ENCODE peak calls at places on chromosomes 5 and 9, in five cellular contexts. One of them, this sample, is unnamed.

GRCh38 chr9:124769451-124770358 is 1.4 kb downstream of the NR6A1 start:
- DNase-seq in sigmoid colon: no peak
- DNase-seq in activated CD4-positive, CD25-positive, alpha-beta regulatory T cell: no peak
- DNase-seq in NCI-H526 treated with DMSO at 0.1 percent for 48 hours: peak
- DNase-seq in ACHN: peak
- DNase-seq in this sample: peak

GRCh38 chr9:94852373-94852772 is 125.9 kb downstream of the AOPEP start:
- DNase-seq in NCI-H526 treated with DMSO at 0.1 percent for 48 hours: no peak
- DNase-seq in sigmoid colon: no peak
- DNase-seq in ACHN: no peak
- DNase-seq in activated CD4-positive, CD25-positive, alpha-beta regulatory T cell: no peak
- DNase-seq in this sample: no peak

GRCh38 chr5:91070761-91071429 is 312.2 kb downstream of the ARRDC3 start:
- DNase-seq in sigmoid colon: no peak
- DNase-seq in ACHN: no peak
- DNase-seq in NCI-H526 treated with DMSO at 0.1 percent for 48 hours: no peak
- DNase-seq in activated CD4-positive, CD25-positive, alpha-beta regulatory T cell: no peak
- DNase-seq in this sample: no peak

GRCh38 chr5:73789851-73790281 is 163.9 kb downstream of the ARHGEF28 start:
- DNase-seq in ACHN: no peak
- DNase-seq in activated CD4-positive, CD25-positive, alpha-beta regulatory T cell: no peak
- DNase-seq in NCI-H526 treated with DMSO at 0.1 percent for 48 hours: no peak
- DNase-seq in sigmoid colon: no peak
- DNase-seq in this sample: no peak

GRCh38 chr5:126959188-126959587 is 71.2 kb downstream of the MARCHF3 start:
- DNase-seq in sigmoid colon: no peak
- DNase-seq in NCI-H526 treated with DMSO at 0.1 percent for 48 hours: no peak
- DNase-seq in activated CD4-positive, CD25-positive, alpha-beta regulatory T cell: no peak
- DNase-seq in ACHN: no peak
- DNase-seq in this sample: no peak

GRCh38 chr5:14268236-14268701 is 125.1 kb downstream of the TRIO start:
- DNase-seq in activated CD4-positive, CD25-positive, alpha-beta regulatory T cell: no peak
- DNase-seq in ACHN: peak
- DNase-seq in sigmoid colon: no peak
- DNase-seq in NCI-H526 treated with DMSO at 0.1 percent for 48 hours: no peak
- DNase-seq in this sample: peak

GRCh38 chr9:34623386-34624235 is 3.3 kb upstream of the DCTN3 start:
- DNase-seq in activated CD4-positive, CD25-positive, alpha-beta regulatory T cell: no peak
- DNase-seq in ACHN: no peak
- DNase-seq in NCI-H526 treated with DMSO at 0.1 percent for 48 hours: no peak
- DNase-seq in sigmoid colon: peak
- DNase-seq in this sample: no peak

GRCh38 chr5:37146896-37147295 is 102.3 kb downstream of the CPLANE1 start:
- DNase-seq in activated CD4-positive, CD25-positive, alpha-beta regulatory T cell: no peak
- DNase-seq in NCI-H526 treated with DMSO at 0.1 percent for 48 hours: no peak
- DNase-seq in sigmoid colon: no peak
- DNase-seq in ACHN: no peak
- DNase-seq in this sample: no peak

GRCh38 chr5:180119886-180120220 is 48.3 kb upstream of the RNF130 start:
- DNase-seq in ACHN: no peak
- DNase-seq in NCI-H526 treated with DMSO at 0.1 percent for 48 hours: no peak
- DNase-seq in activated CD4-positive, CD25-positive, alpha-beta regulatory T cell: no peak
- DNase-seq in sigmoid colon: no peak
- DNase-seq in this sample: no peak

GRCh38 chr9:34310205-34310604 is 18.9 kb downstream of the KIF24 start:
- DNase-seq in NCI-H526 treated with DMSO at 0.1 percent for 48 hours: no peak
- DNase-seq in ACHN: no peak
- DNase-seq in sigmoid colon: no peak
- DNase-seq in activated CD4-positive, CD25-positive, alpha-beta regulatory T cell: no peak
- DNase-seq in this sample: no peak

GRCh38 chr9:5848372-5848882 is 15.5 kb upstream of the ERMP1 start:
- DNase-seq in NCI-H526 treated with DMSO at 0.1 percent for 48 hours: no peak
- DNase-seq in ACHN: no peak
- DNase-seq in sigmoid colon: no peak
- DNase-seq in activated CD4-positive, CD25-positive, alpha-beta regulatory T cell: no peak
- DNase-seq in this sample: no peak

GRCh38 chr5:150616024-150616470 is 24.4 kb upstream of the SYNPO start:
- DNase-seq in activated CD4-positive, CD25-positive, alpha-beta regulatory T cell: no peak
- DNase-seq in NCI-H526 treated with DMSO at 0.1 percent for 48 hours: no peak
- DNase-seq in ACHN: no peak
- DNase-seq in sigmoid colon: no peak
- DNase-seq in this sample: no peak

GRCh38 chr5:124277767-124278536 is 468.5 kb downstream of the ZNF608 start:
- DNase-seq in NCI-H526 treated with DMSO at 0.1 percent for 48 hours: no peak
- DNase-seq in ACHN: no peak
- DNase-seq in activated CD4-positive, CD25-positive, alpha-beta regulatory T cell: no peak
- DNase-seq in sigmoid colon: no peak
- DNase-seq in this sample: peak

GRCh38 chr9:101706929-101707328 is 31.5 kb downstream of the GRIN3A start:
- DNase-seq in ACHN: no peak
- DNase-seq in sigmoid colon: no peak
- DNase-seq in activated CD4-positive, CD25-positive, alpha-beta regulatory T cell: no peak
- DNase-seq in NCI-H526 treated with DMSO at 0.1 percent for 48 hours: no peak
- DNase-seq in this sample: no peak

GRCh38 chr5:14156611-14157493 is 13.7 kb downstream of the TRIO start:
- DNase-seq in NCI-H526 treated with DMSO at 0.1 percent for 48 hours: peak
- DNase-seq in activated CD4-positive, CD25-positive, alpha-beta regulatory T cell: no peak
- DNase-seq in ACHN: peak
- DNase-seq in sigmoid colon: no peak
- DNase-seq in this sample: no peak

GRCh38 chr5:73122875-73123810 is 2.8 kb downstream of the TMEM171 start:
- DNase-seq in ACHN: no peak
- DNase-seq in NCI-H526 treated with DMSO at 0.1 percent for 48 hours: no peak
- DNase-seq in activated CD4-positive, CD25-positive, alpha-beta regulatory T cell: no peak
- DNase-seq in sigmoid colon: no peak
- DNase-seq in this sample: peak

GRCh38 chr5:65867509-65868195 is 58.7 kb upstream of the ERBIN start:
- DNase-seq in NCI-H526 treated with DMSO at 0.1 percent for 48 hours: no peak
- DNase-seq in activated CD4-positive, CD25-positive, alpha-beta regulatory T cell: no peak
- DNase-seq in ACHN: no peak
- DNase-seq in sigmoid colon: no peak
- DNase-seq in this sample: no peak

GRCh38 chr5:59416441-59416840 is 477.1 kb downstream of the PDE4D start:
- DNase-seq in ACHN: no peak
- DNase-seq in activated CD4-positive, CD25-positive, alpha-beta regulatory T cell: no peak
- DNase-seq in NCI-H526 treated with DMSO at 0.1 percent for 48 hours: no peak
- DNase-seq in sigmoid colon: no peak
- DNase-seq in this sample: no peak

GRCh38 chr5:72633649-72634048 is 126.4 kb upstream of the ZNF366 start:
- DNase-seq in ACHN: no peak
- DNase-seq in activated CD4-positive, CD25-positive, alpha-beta regulatory T cell: no peak
- DNase-seq in sigmoid colon: no peak
- DNase-seq in NCI-H526 treated with DMSO at 0.1 percent for 48 hours: no peak
- DNase-seq in this sample: no peak

GRCh38 chr5:172903790-172904189 is 55.4 kb upstream of the RPL26L1 start:
- DNase-seq in NCI-H526 treated with DMSO at 0.1 percent for 48 hours: no peak
- DNase-seq in activated CD4-positive, CD25-positive, alpha-beta regulatory T cell: no peak
- DNase-seq in ACHN: peak
- DNase-seq in sigmoid colon: peak
- DNase-seq in this sample: no peak

GRCh38 chr9:98254236-98255063 is 999 bp downstream of the TBC1D2 start:
- DNase-seq in NCI-H526 treated with DMSO at 0.1 percent for 48 hours: no peak
- DNase-seq in sigmoid colon: no peak
- DNase-seq in activated CD4-positive, CD25-positive, alpha-beta regulatory T cell: no peak
- DNase-seq in ACHN: peak
- DNase-seq in this sample: peak

GRCh38 chr9:16289639-16290038 is 580.8 kb downstream of the BNC2 start:
- DNase-seq in sigmoid colon: no peak
- DNase-seq in ACHN: no peak
- DNase-seq in activated CD4-positive, CD25-positive, alpha-beta regulatory T cell: no peak
- DNase-seq in NCI-H526 treated with DMSO at 0.1 percent for 48 hours: no peak
- DNase-seq in this sample: no peak

GRCh38 chr9:110815361-110815760 is 146.8 kb downstream of the MUSK start:
- DNase-seq in ACHN: no peak
- DNase-seq in activated CD4-positive, CD25-positive, alpha-beta regulatory T cell: no peak
- DNase-seq in NCI-H526 treated with DMSO at 0.1 percent for 48 hours: no peak
- DNase-seq in sigmoid colon: no peak
- DNase-seq in this sample: no peak

GRCh38 chr9:104073770-104074133 is 20.4 kb upstream of the SMC2 start:
- DNase-seq in activated CD4-positive, CD25-positive, alpha-beta regulatory T cell: no peak
- DNase-seq in ACHN: no peak
- DNase-seq in sigmoid colon: no peak
- DNase-seq in NCI-H526 treated with DMSO at 0.1 percent for 48 hours: no peak
- DNase-seq in this sample: no peak

GRCh38 chr5:158813275-158813674 is 286.4 kb downstream of the EBF1 start:
- DNase-seq in ACHN: no peak
- DNase-seq in NCI-H526 treated with DMSO at 0.1 percent for 48 hours: no peak
- DNase-seq in sigmoid colon: no peak
- DNase-seq in activated CD4-positive, CD25-positive, alpha-beta regulatory T cell: no peak
- DNase-seq in this sample: peak

This sample was measured in endodermal cell.